ENCODE peak calls at places on chromosome 13, in ten cellular contexts. C is nephron progenitor cell; F is fibroblast of mammary gland; H is brain microvascular endothelial cell; B is CD4-positive, alpha-beta T cell; T is A549; P is endothelial cell; G is neural crest cell; J is hepatocyte; Z is dorsolateral prefrontal cortex. E is an unnamed sample.

GRCh38 chr13:49859568-49859967 is 67.1 kb upstream of the KPNA3 start:
- DNase-seq in C (no peak), F (peak; percentile 98), H (peak; percentile 89), B (no peak), T (peak; percentile 33), P (no peak), G (no peak), J (peak; percentile 34), Z (no peak), E (peak; percentile 92)

GRCh38 chr13:103187621-103188020 is 121.4 kb upstream of the SLC10A2 start:
- DNase-seq in C (no peak), F (no peak), H (no peak), B (no peak), T (no peak), P (no peak), G (no peak), J (peak; percentile 49), Z (no peak), E (no peak)

GRCh38 chr13:85386424-85386823 is 412.8 kb downstream of the SLITRK6 start:
- DNase-seq in C (no peak), F (no peak), H (peak; percentile 13), B (no peak), T (no peak), P (no peak), G (no peak), J (no peak), Z (no peak), E (no peak)

GRCh38 chr13:106113796-106114195 is 421.7 kb downstream of the EFNB2 start:
- DNase-seq in C (no peak), F (peak; percentile 31), H (no peak), B (no peak), T (no peak), P (no peak), G (no peak), J (no peak), Z (no peak), E (no peak)

GRCh38 chr13:97395437-97396136 is 38.4 kb upstream of the RAP2A start:
- DNase-seq in C (no peak), F (peak; percentile 71), H (peak; percentile 5), B (no peak), T (peak; percentile 9), P (no peak), G (no peak), J (no peak), Z (no peak), E (peak; percentile 52)

GRCh38 chr13:23159205-23159586 is 21.6 kb upstream of the SGCG start:
- DNase-seq in C (peak; percentile 74), F (peak; percentile 43), H (peak; percentile 39), B (no peak), T (peak; percentile 24), P (peak; percentile 74), G (peak; percentile 69), J (peak; percentile 68), Z (peak; percentile 62), E (peak; percentile 2)

GRCh38 chr13:66040506-66040905 is 1189.6 kb downstream of the PCDH9 start:
- DNase-seq in C (no peak), F (peak; percentile 40), H (no peak), B (no peak), T (no peak), P (no peak), G (no peak), J (no peak), Z (no peak), E (peak; percentile 6)

GRCh38 chr13:88526186-88526852 is 855.1 kb downstream of the SLITRK5 start:
- DNase-seq in C (no peak), F (no peak), H (no peak), B (no peak), T (no peak), P (no peak), G (no peak), J (no peak), Z (no peak), E (no peak)

GRCh38 chr13:20546559-20546958 is 20.4 kb upstream of the IFT88 start:
- DNase-seq in C (no peak), F (no peak), H (no peak), B (no peak), T (no peak), P (no peak), G (no peak), J (no peak), Z (no peak), E (no peak)

GRCh38 chr13:44174769-44175425 is 198.7 kb upstream of the SERP2 start:
- DNase-seq in C (no peak), F (peak; percentile 68), H (peak; percentile 56), B (no peak), T (no peak), P (no peak), G (no peak), J (peak; percentile 61), Z (no peak), E (peak; percentile 86)

GRCh38 chr13:114157869-114158495 is 21.1 kb upstream of the CFAP97D2 start:
- DNase-seq in C (no peak), F (no peak), H (no peak), B (no peak), T (no peak), P (no peak), G (no peak), J (no peak), Z (no peak), E (no peak)

GRCh38 chr13:114105351-114106225 is 26.8 kb downstream of the RASA3 start:
- DNase-seq in C (no peak), F (no peak), H (no peak), B (peak; percentile 20), T (no peak), P (no peak), G (no peak), J (no peak), Z (peak; percentile 31), E (no peak)

GRCh38 chr13:113052206-113052605 is 53.4 kb upstream of the F7 start:
- DNase-seq in C (no peak), F (no peak), H (no peak), B (no peak), T (no peak), P (no peak), G (no peak), J (no peak), Z (peak; percentile 32), E (no peak)

DNA sequence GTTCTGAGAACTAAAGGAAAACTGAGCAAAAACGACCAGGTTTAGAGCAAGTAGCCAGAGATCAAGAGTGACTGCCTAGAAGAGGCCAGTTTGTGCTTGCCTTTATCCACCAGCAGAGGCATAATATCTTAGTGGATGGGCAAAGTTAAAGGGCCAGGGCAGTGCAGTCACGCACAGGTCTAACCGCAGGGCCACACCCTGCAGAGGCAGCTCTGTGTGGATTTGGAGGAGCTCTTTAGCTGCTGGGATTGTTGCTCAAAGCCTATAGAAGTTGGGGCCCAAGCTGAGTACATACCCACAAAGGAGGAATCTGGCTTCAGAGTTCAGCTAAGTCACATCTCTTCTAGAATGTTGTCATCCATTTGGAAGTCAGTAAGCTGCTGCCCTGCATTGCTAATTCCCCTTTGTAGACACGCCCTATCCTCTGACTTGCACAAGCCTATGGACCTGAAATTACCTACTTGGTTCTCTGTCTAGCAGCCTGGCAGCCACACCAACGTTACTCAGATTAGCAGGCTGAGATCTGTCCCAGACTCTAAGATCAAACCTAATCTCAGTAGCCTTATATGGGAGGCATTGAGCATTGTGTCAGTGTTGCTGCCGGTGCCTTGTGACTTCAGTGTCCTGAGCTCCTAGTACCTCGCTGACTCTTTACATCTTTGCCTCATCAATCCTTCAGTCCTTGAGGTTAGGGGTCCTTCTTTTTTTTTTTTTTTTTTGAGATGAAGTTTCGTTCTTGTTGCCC is 102.9 kb upstream of the STARD13 start:
- DNase-seq in C (no peak), F (no peak), H (no peak), B (no peak), T (no peak), P (no peak), G (no peak), J (peak; percentile 7), Z (no peak), E (peak; percentile 7)
- TF ChIP-seq CTCF in C (no peak), F (peak; percentile 7), H (peak; percentile 15), B (no peak), T (no peak), P (no peak), G (no peak), J (no peak), Z (no peak), E (no peak)

GRCh38 chr13:51767100-51767499 is 36.9 kb downstream of the DHRS12 start:
- DNase-seq in C (no peak), F (no peak), H (no peak), B (no peak), T (no peak), P (peak; percentile 31), G (no peak), J (no peak), Z (no peak), E (no peak)
- TF ChIP-seq CTCF in C (no peak), F (peak; percentile 14), H (peak; percentile 35), B (no peak), T (no peak), P (no peak), G (no peak), J (no peak), Z (no peak), E (no peak)

GRCh38 chr13:58584610-58585009 is 953.1 kb downstream of the PCDH17 start:
- DNase-seq in C (no peak), F (no peak), H (no peak), B (no peak), T (no peak), P (no peak), G (no peak), J (no peak), Z (no peak), E (no peak)

GRCh38 chr13:58587183-58587582 is 955.6 kb downstream of the PCDH17 start:
- DNase-seq in C (no peak), F (no peak), H (no peak), B (no peak), T (no peak), P (no peak), G (no peak), J (no peak), Z (no peak), E (no peak)

DNA sequence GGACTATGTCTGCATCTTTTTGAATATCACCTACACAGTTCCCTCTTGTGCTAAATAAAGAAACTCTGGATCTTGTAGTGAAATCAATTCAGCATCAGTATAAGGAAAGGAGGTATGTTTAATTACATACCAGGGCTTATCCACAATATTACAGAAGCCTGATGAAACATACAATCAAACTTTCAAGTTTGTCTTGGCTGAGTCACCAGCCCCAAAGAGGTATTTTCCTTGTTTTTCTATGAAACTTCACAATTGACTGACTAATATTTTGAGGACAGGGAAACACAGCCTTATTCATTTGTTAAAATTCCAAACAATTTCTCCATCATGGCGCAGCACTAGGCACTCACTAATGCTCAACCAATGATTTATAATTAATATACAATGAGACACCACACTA is 952.4 kb downstream of the PCDH17 start:
- DNase-seq in C (no peak), F (no peak), H (peak; percentile 3), B (no peak), T (no peak), P (no peak), G (no peak), J (no peak), Z (no peak), E (no peak)
- TF ChIP-seq CTCF in C (no peak), F (no peak), H (no peak), B (no peak), T (no peak), P (no peak), G (no peak), J (no peak), Z (no peak), E (no peak)

DNA sequence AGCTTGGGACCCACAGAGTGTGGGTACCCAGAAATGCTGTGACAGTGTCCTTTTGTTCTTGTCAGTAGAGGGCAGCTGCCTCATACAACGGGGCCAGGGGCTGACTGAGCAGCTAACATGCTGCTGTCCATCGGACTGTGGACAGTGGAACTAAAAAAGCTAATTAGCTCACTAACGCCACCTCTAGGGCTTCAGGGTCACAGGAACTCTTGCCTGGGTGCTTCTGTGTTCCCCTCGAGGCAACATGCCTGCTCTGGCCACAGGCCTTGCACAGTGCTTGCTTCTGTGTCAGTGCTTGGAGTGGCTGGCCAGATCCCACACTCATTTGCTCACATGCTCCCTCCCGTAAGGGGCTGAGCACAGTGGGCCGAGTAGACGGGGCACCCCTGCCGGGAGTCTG is 377.0 kb downstream of the OLFM4 start:
- DNase-seq in C (peak; percentile 37), F (no peak), H (no peak), B (no peak), T (no peak), P (no peak), G (peak; percentile 19), J (peak; percentile 22), Z (no peak), E (no peak)
- TF ChIP-seq CTCF in C (peak; percentile 31), F (no peak), H (no peak), B (no peak), T (no peak), P (no peak), G (peak; percentile 25), J (peak; percentile 6), Z (no peak), E (no peak)

E was measured in fibroblast of the aortic adventitia.